ENCODE peak calls at places on chromosomes 1 and 21, in five cellular contexts. One of them, this sample, is unnamed.

GRCh38 chr1:117655220-117655577 is 49.4 kb downstream of the TENT5C start:
- DNase-seq in A549: peak; percentile 71
- DNase-seq in GM12878: no peak
- DNase-seq in HepG2: no peak
- DNase-seq in K562: peak; percentile 70
- DNase-seq in this sample: peak; percentile 31

GRCh38 chr1:221117548-221117951 is 238.3 kb downstream of the HLX start:
- DNase-seq in K562: no peak
- DNase-seq in GM12878: no peak
- DNase-seq in HepG2: no peak
- DNase-seq in A549: peak; percentile 53
- DNase-seq in this sample: peak; percentile 77

GRCh38 chr1:228226956-228227791 is 19.3 kb downstream of the OBSCN start:
- DNase-seq in HepG2: peak; percentile 48
- DNase-seq in K562: peak; percentile 56
- DNase-seq in A549: no peak
- DNase-seq in GM12878: no peak
- DNase-seq in this sample: peak; percentile 63

GRCh38 chr21:39055167-39055767 is 128.0 kb downstream of the PSMG1 start:
- DNase-seq in K562: no peak
- DNase-seq in A549: no peak
- DNase-seq in HepG2: no peak
- DNase-seq in GM12878: no peak
- DNase-seq in this sample: no peak

GRCh38 chr1:99645699-99646531 is at the start of gene PALMD:
- DNase-seq in K562: peak; percentile 49
- DNase-seq in A549: peak; percentile 40
- DNase-seq in GM12878: no peak
- DNase-seq in HepG2: peak; percentile 61
- DNase-seq in this sample: peak; percentile 15

GRCh38 chr1:233704882-233705723 is 91.2 kb downstream of the KCNK1 start:
- DNase-seq in K562: no peak
- DNase-seq in HepG2: no peak
- DNase-seq in GM12878: no peak
- DNase-seq in A549: no peak
- DNase-seq in this sample: no peak

GRCh38 chr1:187032982-187033705 is 204.4 kb downstream of the PLA2G4A start:
- DNase-seq in GM12878: no peak
- DNase-seq in K562: no peak
- DNase-seq in A549: no peak
- DNase-seq in HepG2: no peak
- DNase-seq in this sample: no peak

GRCh38 chr21:25897383-25897782 is 162.6 kb downstream of the GABPA start:
- DNase-seq in K562: no peak
- DNase-seq in HepG2: no peak
- DNase-seq in A549: no peak
- DNase-seq in GM12878: no peak
- DNase-seq in this sample: no peak

GRCh38 chr21:34835526-34835925 is 166.7 kb downstream of the CLIC6 start:
- DNase-seq in K562: no peak
- DNase-seq in GM12878: no peak
- DNase-seq in HepG2: peak; percentile 50
- DNase-seq in A549: no peak
- DNase-seq in this sample: no peak

DNA sequence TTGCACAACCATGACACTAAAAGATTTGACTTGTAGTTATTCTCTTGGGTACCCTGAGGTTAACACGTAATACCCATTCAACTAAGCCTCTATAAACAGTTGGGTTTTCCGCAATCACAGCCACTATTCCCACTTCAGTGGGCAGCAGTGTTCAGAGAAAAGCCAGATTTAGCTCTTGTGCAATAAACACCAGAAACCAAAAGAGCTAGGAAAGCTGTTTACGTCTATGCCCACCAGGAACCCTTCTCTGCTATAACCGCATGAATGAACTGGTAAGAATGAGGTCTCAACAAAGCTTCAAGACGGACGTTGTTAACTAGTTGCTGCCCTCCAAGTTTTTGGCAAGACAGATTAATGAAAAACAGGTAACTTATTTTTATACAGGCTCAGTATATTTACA is 101.3 kb downstream of the SLC45A1 start:
- DNase-seq in HepG2: no peak
- DNase-seq in GM12878: no peak
- DNase-seq in A549: no peak
- DNase-seq in K562: no peak
- DNase-seq in this sample: peak; percentile 53
- TF ChIP-seq BHLHE40 in HepG2: no peak
- TF ChIP-seq BHLHE40 in GM12878: no peak
- TF ChIP-seq BHLHE40 in A549: no peak
- TF ChIP-seq BHLHE40 in K562: no peak
- TF ChIP-seq BHLHE40 in this sample: no peak

GRCh38 chr1:15342568-15342967 is 67.1 kb upstream of the EFHD2 start:
- DNase-seq in K562: no peak
- DNase-seq in GM12878: no peak
- DNase-seq in A549: no peak
- DNase-seq in HepG2: no peak
- DNase-seq in this sample: no peak
- H3K4me2 ChIP-seq in K562: no peak overlapping the region
- H3K4me2 ChIP-seq in GM12878: peak overlapping the region; percentile 69
- H3K4me2 ChIP-seq in A549: peak overlapping the region; percentile 60
- H3K4me2 ChIP-seq in HepG2: no peak overlapping the region
- H3K4me2 ChIP-seq in this sample: no peak overlapping the region

GRCh38 chr1:54979327-54979891 is 1.0 kb upstream of the TMEM61 start:
- DNase-seq in GM12878: no peak
- DNase-seq in HepG2: no peak
- DNase-seq in K562: no peak
- DNase-seq in A549: no peak
- DNase-seq in this sample: no peak

GRCh38 chr1:54978528-54979326 is 1.7 kb upstream of the TMEM61 start:
- DNase-seq in HepG2: no peak
- DNase-seq in GM12878: no peak
- DNase-seq in A549: no peak
- DNase-seq in K562: no peak
- DNase-seq in this sample: no peak

GRCh38 chr1:54975709-54976108 is 4.7 kb upstream of the TMEM61 start:
- DNase-seq in GM12878: no peak
- DNase-seq in K562: no peak
- DNase-seq in A549: no peak
- DNase-seq in HepG2: no peak
- DNase-seq in this sample: no peak

GRCh38 chr1:54977938-54978337 is 2.5 kb upstream of the TMEM61 start:
- DNase-seq in A549: no peak
- DNase-seq in HepG2: no peak
- DNase-seq in K562: no peak
- DNase-seq in GM12878: no peak
- DNase-seq in this sample: no peak

DNA sequence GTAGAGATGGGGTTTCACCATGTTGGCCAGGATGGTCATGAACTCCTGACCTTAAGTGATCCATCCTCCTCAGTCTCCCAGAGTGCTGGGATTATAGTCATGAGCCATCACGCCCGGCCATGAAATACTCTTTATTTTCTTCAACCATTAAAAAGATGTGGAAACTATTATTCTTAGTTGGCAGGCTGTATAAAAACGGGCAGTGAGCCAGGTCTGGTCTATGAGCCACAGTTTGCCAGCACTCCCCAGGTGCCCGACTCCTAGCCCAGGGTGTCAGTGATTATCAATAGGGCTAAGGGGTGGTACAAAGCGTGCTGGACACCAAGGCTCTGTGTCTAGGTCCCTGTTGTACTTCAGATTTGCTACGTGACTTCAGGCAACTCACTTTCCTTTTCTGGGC is 3.7 kb upstream of the TMEM61 start:
- DNase-seq in A549: no peak
- DNase-seq in K562: no peak
- DNase-seq in HepG2: no peak
- DNase-seq in GM12878: no peak
- DNase-seq in this sample: no peak
- TF ChIP-seq BHLHE40 in A549: no peak
- TF ChIP-seq BHLHE40 in K562: no peak
- TF ChIP-seq BHLHE40 in HepG2: no peak
- TF ChIP-seq BHLHE40 in GM12878: no peak
- TF ChIP-seq BHLHE40 in this sample: no peak

GRCh38 chr1:207021876-207022596 is 10.5 kb downstream of the C1orf116 start:
- DNase-seq in A549: no peak
- DNase-seq in K562: no peak
- DNase-seq in GM12878: no peak
- DNase-seq in HepG2: no peak
- DNase-seq in this sample: no peak
- H3K4me2 ChIP-seq in A549: peak overlapping the region; percentile 62
- H3K4me2 ChIP-seq in K562: peak overlapping the region; percentile 71
- H3K4me2 ChIP-seq in GM12878: no peak overlapping the region
- H3K4me2 ChIP-seq in HepG2: no peak overlapping the region
- H3K4me2 ChIP-seq in this sample: no peak overlapping the region

DNA sequence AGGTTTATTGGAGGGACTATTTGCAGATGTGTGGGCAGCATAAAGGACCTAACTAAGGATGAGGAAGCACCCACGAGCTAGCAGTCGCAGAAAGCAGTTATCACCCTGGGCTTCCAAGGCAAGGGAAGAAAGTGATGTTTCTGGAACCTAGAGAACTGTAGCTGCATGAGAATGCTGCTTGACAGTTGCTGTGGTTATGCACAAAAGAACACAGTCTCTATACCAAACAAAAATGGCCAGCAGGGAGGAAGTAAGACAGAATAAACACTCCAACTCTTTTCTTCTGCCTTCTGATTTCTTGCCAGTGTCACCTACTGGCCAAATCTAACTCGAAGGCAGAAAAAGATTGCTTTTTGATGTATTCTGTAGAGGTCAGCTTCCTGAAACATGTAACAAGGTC is 190.2 kb downstream of the RASAL2 start:
- DNase-seq in HepG2: no peak
- DNase-seq in K562: no peak
- DNase-seq in A549: no peak
- DNase-seq in GM12878: no peak
- DNase-seq in this sample: no peak
- TF ChIP-seq BHLHE40 in HepG2: no peak
- TF ChIP-seq BHLHE40 in K562: no peak
- TF ChIP-seq BHLHE40 in A549: no peak
- TF ChIP-seq BHLHE40 in GM12878: no peak
- TF ChIP-seq BHLHE40 in this sample: no peak

GRCh38 chr1:205961970-205962820 is 18.9 kb upstream of the SLC26A9 start:
- DNase-seq in GM12878: no peak
- DNase-seq in A549: no peak
- DNase-seq in HepG2: no peak
- DNase-seq in K562: no peak
- DNase-seq in this sample: peak; percentile 7
- H3K4me2 ChIP-seq in GM12878: no peak overlapping the region
- H3K4me2 ChIP-seq in A549: no peak overlapping the region
- H3K4me2 ChIP-seq in HepG2: no peak overlapping the region
- H3K4me2 ChIP-seq in K562: no peak overlapping the region
- H3K4me2 ChIP-seq in this sample: no peak overlapping the region

DNA sequence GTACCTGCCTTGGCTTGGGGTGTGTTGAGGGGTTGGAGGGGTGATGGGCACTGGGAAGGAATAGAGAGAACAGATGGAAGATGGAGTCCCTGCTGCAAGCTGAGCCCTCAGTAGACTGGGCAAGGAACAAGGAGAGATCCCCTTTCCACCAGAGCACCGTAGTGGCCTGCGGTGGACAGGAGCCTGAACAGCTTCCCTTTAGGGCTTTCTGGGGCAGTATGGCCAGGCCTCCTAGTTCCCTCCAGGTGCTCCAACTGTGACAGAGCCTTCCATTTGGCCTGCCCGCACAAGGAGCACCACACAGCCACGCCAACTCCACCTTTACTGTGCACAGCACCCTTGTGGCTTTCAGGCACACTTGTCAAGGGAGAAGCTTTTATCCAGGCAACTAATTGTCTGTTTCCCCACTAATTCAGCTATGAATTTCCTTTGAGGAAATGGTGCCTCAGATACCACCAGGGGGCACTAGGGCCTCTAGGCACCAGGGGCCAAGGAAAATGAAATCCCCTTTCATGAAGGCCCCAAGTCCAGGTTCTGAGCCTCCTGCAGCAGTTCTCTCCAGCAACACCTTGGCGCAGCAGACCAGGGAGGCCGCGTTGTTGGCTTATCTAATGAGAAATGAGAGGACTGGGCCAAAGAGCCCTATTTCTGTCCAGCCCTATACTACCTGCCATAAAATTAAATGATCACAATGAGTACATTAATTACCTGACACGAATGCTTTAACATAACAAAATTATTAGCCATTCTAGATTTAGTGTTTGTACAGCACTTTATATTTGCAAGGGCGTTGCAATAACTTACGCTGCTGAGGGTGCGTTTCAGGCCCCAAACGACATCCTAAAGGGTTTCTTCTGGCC is 23.1 kb upstream of the ERI3 start:
- DNase-seq in K562: peak; percentile 74
- DNase-seq in HepG2: peak; percentile 67
- DNase-seq in GM12878: no peak
- DNase-seq in A549: peak; percentile 46
- DNase-seq in this sample: peak; percentile 52
- TF ChIP-seq BHLHE40 in K562: no peak
- TF ChIP-seq BHLHE40 in HepG2: no peak
- TF ChIP-seq BHLHE40 in GM12878: no peak
- TF ChIP-seq BHLHE40 in A549: no peak
- TF ChIP-seq BHLHE40 in this sample: no peak

GRCh38 chr1:9269721-9270120 is 23.0 kb upstream of the SPSB1 start:
- DNase-seq in K562: no peak
- DNase-seq in HepG2: no peak
- DNase-seq in GM12878: no peak
- DNase-seq in A549: no peak
- DNase-seq in this sample: no peak

GRCh38 chr1:9269078-9269501 is 23.6 kb upstream of the SPSB1 start:
- DNase-seq in A549: no peak
- DNase-seq in HepG2: no peak
- DNase-seq in K562: no peak
- DNase-seq in GM12878: no peak
- DNase-seq in this sample: no peak

GRCh38 chr1:9271268-9271667 is 21.4 kb upstream of the SPSB1 start:
- DNase-seq in A549: no peak
- DNase-seq in K562: no peak
- DNase-seq in GM12878: no peak
- DNase-seq in HepG2: no peak
- DNase-seq in this sample: peak; percentile 22

GRCh38 chr1:9271861-9272595 is 20.7 kb upstream of the SPSB1 start:
- DNase-seq in A549: no peak
- DNase-seq in HepG2: no peak
- DNase-seq in GM12878: no peak
- DNase-seq in K562: no peak
- DNase-seq in this sample: no peak

DNA sequence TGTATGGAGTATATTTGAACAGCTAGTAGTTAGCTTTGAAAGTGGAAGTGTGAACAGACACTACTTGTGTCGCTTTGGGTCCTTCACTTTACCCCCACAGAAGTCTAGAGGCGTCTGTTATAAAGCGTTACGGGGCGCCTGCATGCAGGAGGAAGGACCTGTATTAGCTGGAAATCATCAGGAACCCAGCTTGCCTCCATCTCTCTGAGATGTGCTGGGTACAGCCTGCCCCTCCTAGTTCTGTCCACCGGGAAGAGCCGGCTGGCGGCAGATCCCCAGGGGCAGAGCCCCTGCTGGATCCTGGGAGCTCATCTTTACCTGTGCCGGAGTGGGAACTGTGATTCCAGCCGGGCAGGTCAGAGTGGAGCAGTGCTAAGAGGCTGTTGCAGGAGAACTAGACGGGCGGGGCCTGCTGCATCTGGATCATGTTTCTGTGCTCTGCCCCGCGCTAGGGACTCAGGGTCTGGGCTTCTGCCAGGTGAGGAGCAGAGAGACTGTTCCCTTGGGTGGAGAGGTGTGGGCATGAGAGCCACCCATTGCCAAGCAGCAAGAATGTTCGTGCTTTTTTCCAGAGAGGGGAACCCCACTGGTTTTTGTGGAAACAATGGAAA is 22.3 kb upstream of the SPSB1 start:
- DNase-seq in K562: no peak
- DNase-seq in A549: no peak
- DNase-seq in GM12878: no peak
- DNase-seq in HepG2: no peak
- DNase-seq in this sample: no peak
- H3K4me2 ChIP-seq in K562: no peak overlapping the region
- H3K4me2 ChIP-seq in A549: no peak overlapping the region
- H3K4me2 ChIP-seq in GM12878: no peak overlapping the region
- H3K4me2 ChIP-seq in HepG2: no peak overlapping the region
- H3K4me2 ChIP-seq in this sample: no peak overlapping the region